ENCODE peak calls at places on chromosomes 13 and 19, in seven cellular contexts. X is breast epithelium; P is thyroid gland; H is HCT116; G is cardiac muscle cell; Q is CD8-positive, alpha-beta T cell; N is pancreas. Z is an unnamed sample.

GRCh38 chr19:45814851-45815481 is at the start of gene RSPH6A:
- DNase-seq in N (no peak), X (no peak), P (no peak), H (no peak), G (no peak), Q (no peak), Z (no peak)

GRCh38 chr19:13825489-13826475 is 30.5 kb downstream of the ZSWIM4 start:
- DNase-seq in P (no peak), G (no peak), N (peak), X (no peak), H (no peak), Q (peak), Z (no peak)

GRCh38 chr19:33303791-33304759 is 1.7 kb upstream of the CEBPA start:
- DNase-seq in G (peak), Q (no peak), H (no peak), N (peak), X (peak), P (peak), Z (no peak)

GRCh38 chr13:113129921-113130750 is 7.5 kb downstream of the F10 start:
- DNase-seq in N (no peak), H (no peak), G (peak), P (peak), X (no peak), Q (no peak), Z (no peak)

GRCh38 chr13:53198017-53198416 is 169.4 kb downstream of the OLFM4 start:
- DNase-seq in P (no peak), G (no peak), X (no peak), Q (no peak), H (no peak), N (no peak), Z (no peak)

GRCh38 chr13:33284016-33284415 is 1.5 kb downstream of the STARD13 start:
- DNase-seq in H (no peak), Q (no peak), N (no peak), P (no peak), X (no peak), G (peak), Z (no peak)

GRCh38 chr13:94967183-94968039 is 255.1 kb upstream of the SOX21 start:
- DNase-seq in H (no peak), N (peak), Q (no peak), P (no peak), G (peak), X (no peak), Z (no peak)

GRCh38 chr13:27607125-27607524 is 13.2 kb downstream of the LNX2 start:
- DNase-seq in N (no peak), G (peak), H (peak), P (peak), Q (no peak), X (no peak), Z (peak)

GRCh38 chr13:21297452-21297851 is 121.0 kb downstream of the MRPL57 start:
- DNase-seq in H (no peak), G (no peak), N (no peak), P (no peak), X (no peak), Q (no peak), Z (no peak)

GRCh38 chr13:49922301-49922700 is 13.8 kb downstream of the SPRYD7 start:
- DNase-seq in X (no peak), G (no peak), Q (no peak), H (no peak), P (no peak), N (no peak), Z (no peak)

GRCh38 chr13:38542601-38543000 is 144.3 kb upstream of the FREM2 start:
- DNase-seq in P (no peak), X (no peak), N (no peak), Q (no peak), G (no peak), H (no peak), Z (no peak)

GRCh38 chr19:16702123-16702522 is 17.5 kb upstream of the NWD1 start:
- DNase-seq in N (no peak), H (no peak), X (peak), P (no peak), Q (no peak), G (peak), Z (peak)
- H3K4me3 ChIP-seq in N (no peak), H (no peak), X (no peak), P (no peak), Q (no peak), G (no peak), Z (no peak)

GRCh38 chr13:31904941-31905824 is 126.4 kb upstream of the FRY start:
- DNase-seq in P (no peak), H (no peak), G (no peak), Q (no peak), X (no peak), N (no peak), Z (no peak)

GRCh38 chr13:31908696-31909386 is 122.7 kb upstream of the FRY start:
- DNase-seq in X (no peak), H (no peak), G (no peak), P (no peak), N (no peak), Q (no peak), Z (no peak)

GRCh38 chr13:31901985-31902384 is 129.6 kb upstream of the FRY start:
- DNase-seq in H (no peak), N (no peak), P (no peak), G (no peak), X (no peak), Q (no peak), Z (no peak)

GRCh38 chr13:31903072-31903815 is 128.3 kb upstream of the FRY start:
- DNase-seq in H (no peak), N (no peak), Q (no peak), G (no peak), X (no peak), P (no peak), Z (no peak)

DNA sequence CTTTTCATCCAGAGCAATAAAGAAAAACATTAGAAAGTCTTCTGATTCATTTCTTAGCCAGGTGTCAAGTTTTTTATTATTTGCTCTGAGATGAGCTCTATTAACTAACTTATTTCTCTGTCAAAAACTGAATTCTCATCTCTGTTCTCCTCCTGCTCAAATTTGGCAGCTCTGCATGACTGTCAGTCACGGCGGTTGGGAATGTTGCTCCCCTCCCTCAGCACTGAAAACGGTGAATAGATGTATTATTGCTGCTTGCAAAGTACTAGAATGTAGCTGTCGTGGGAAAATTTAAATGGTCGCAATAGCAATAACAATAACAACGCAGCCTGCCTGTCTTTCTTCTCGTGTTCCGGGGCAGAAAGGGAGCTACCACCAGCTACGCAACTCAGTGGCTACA is 125.7 kb upstream of the FRY start:
- DNase-seq in H (no peak), G (no peak), Q (no peak), X (no peak), P (no peak), N (no peak), Z (no peak)
- H3K4me3 ChIP-seq in H (no peak), G (no peak), Q (no peak), X (no peak), P (no peak), N (no peak), Z (no peak)

DNA sequence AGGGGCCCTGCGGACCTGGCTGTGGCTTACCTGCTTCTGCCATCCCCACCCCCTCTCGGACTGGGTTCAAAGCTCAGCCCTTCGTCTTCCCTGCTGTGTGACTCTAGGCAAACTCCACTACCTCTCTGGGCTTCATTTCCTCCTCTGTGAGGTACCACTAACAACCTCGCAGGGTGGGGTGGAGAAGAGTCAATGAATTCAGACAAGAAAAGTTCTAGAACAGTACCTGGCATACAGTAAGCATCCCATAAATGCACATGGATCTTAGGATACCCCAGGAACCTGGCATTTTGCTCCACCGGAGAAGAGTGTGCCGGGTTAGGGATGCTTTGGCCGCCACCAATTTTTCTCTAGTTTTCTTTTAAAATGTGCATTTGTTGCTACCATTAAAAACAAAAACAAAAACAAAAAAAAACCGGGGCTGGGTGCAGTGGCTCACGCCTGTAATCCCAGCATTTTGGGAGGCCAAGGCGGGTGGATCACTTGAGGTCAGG is 3.4 kb downstream of the TLE5 start:
- DNase-seq in G (no peak), P (no peak), H (no peak), X (no peak), N (no peak), Q (no peak), Z (no peak)
- H3K4me3 ChIP-seq in G (no peak), P (no peak), H (no peak), X (no peak), N (no peak), Q (peak), Z (no peak)

GRCh38 chr19:38774181-38774950 is 1.0 kb upstream of the LGALS7 start:
- DNase-seq in P (no peak), Q (no peak), H (no peak), X (no peak), N (no peak), G (no peak), Z (no peak)

GRCh38 chr19:38778733-38779132 is 5.4 kb upstream of the LGALS7 start:
- DNase-seq in X (no peak), H (no peak), N (no peak), Q (no peak), G (no peak), P (no peak), Z (no peak)

GRCh38 chr19:38769635-38770211 is 3.6 kb downstream of the LGALS7 start:
- DNase-seq in G (peak), P (peak), N (peak), H (peak), Q (peak), X (peak), Z (no peak)

DNA sequence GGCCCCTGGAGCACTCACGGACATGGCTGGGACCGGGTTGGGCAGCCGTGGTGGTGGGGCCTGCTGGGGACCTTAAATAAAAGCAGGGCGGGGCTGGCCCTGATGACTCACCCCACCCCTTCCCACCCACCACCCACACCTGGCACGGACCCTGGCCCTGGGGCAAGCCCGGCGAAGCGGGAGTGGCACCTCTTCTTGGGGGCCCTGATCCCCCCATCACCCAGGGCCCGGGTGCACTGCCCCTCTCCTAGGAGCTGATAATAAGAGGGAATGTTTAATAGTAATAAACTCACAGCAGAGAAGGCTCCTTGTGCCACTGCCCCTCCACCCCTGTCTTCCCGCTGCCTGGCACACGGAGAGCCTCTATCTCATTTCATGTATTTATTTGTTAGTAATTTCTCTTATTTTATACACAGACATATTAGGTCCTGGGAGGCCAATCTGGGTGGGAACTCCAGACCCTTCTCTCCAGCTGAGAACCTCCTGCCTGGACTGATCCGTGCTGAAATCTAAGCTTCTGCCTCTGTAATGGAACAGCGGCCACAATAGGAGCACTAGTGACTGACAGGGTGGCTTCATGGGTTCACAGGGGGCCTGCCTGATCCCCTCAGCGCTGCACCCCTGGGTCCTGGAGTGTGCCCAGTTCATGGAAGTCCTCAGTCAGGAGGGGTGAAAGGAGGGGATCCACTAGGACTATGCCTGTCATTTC is at the start of gene LGALS7:
- DNase-seq in H (no peak), N (no peak), P (no peak), G (no peak), X (no peak), Q (no peak), Z (no peak)
- H3K4me3 ChIP-seq in H (no peak), N (no peak), P (no peak), G (no peak), X (no peak), Q (no peak), Z (no peak)

DNA sequence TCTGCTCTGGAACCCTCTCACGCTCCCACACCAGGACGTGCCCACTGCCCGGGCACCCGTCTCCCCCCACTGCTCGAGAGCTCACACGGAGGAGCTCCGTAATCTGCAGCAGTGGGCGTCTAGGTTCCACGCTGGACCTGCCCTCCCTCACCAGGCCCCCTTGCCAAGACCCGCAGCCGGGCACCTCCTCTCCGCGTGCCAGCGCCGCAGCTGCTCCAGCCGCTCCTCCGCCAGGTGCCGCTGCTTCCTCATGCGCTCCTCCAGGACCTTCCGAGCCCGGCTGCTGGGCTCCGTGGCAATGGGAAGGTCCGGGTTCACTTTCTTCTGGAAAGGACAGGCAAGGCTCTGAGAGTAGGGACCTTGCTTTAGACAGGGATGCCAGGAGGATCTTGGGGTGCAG is 35.0 kb upstream of the MATK start:
- DNase-seq in X (no peak), N (no peak), P (no peak), Q (no peak), H (no peak), G (no peak), Z (no peak)
- H3K4me3 ChIP-seq in X (no peak), N (no peak), P (no peak), Q (no peak), H (no peak), G (no peak), Z (no peak)

DNA sequence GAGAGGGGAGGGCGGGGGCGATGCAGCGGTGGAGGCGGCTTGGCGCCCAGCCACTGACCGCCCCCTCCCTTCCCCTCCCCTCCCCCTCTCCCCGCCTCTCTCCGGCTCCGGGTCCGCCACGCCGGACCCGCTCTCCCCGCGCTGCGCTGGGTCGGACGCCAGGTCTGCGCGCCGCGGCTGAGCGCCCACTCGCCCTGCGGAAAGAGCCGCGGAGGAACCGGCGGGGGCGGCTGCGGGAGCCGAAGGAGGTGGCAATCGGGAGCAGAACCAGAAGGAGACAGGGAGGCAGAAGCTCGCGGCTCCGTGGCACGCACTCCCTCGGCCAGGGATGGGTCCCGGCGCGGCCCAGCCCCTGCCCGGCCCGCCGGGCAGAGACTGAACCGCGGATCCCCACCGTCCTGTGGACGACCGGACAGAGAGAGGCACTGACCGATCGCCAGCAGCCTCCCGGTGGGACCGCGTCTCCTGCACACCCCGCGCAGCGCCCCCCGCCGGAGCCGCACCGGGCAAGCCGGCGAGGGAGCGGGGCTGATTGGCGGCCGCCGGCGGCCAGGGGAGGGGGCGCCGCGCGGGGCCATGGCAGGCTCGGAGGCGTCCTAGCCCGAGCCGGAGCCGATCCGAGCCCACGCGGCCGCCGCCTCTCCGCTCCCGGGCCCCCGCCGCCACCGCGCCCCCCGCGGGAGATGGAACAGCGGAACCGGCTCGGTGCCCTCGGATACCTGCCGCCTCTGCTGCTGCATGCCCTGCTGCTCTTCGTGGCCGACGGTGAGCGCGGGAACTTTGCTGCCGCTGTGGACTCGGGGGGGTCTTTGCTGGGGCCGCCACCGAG is at the start of gene VSTM2B:
- DNase-seq in X (no peak), G (no peak), P (no peak), N (no peak), Q (no peak), H (no peak), Z (no peak)
- H3K4me3 ChIP-seq in X (peak), G (peak), P (no peak), N (no peak), Q (no peak), H (no peak), Z (no peak)

GRCh38 chr13:107066355-107066754 is 498.4 kb upstream of the ARGLU1 start:
- DNase-seq in G (no peak), Q (no peak), X (no peak), N (no peak), H (no peak), P (no peak), Z (no peak)
- H3K4me3 ChIP-seq in G (no peak), Q (no peak), X (no peak), N (no peak), H (no peak), P (no peak), Z (no peak)